ENCODE peak calls at places on chromosomes 12 and 14, in nine cellular contexts. M is activated T-helper 9 cell treated with anti-CD3 and anti-CD28 coated beads, Interleukin-2, amount 50 U/mL, for 16 hours; J is A172; A is AG08396; Q is mesendoderm; R is activated T-helper 2 cell treated with anti-CD3 and anti-CD28 coated beads, Interferon-gamma antibody, Interleukin-2, Interleukin-4, amounts not matched to agents 10 μg/mL and 5 μg/mL and 100 μg/mL, durations not matched to agents 14 hours and 24 hours and 36 hours; F is ureter; N is fibroblast of pulmonary artery; Y is esophagus squamous epithelium. H is an unnamed sample.

GRCh38 chr12:130916251-130916911 is 37.3 kb upstream of the ADGRD1 start:
- DNase-seq in M (no peak), J (peak; percentile 17), A (peak; percentile 73), Q (peak; percentile 66), R (no peak), F (peak; percentile 72), N (peak; percentile 66), Y (no peak), H (no peak)

GRCh38 chr12:91913124-91913523 is 232.5 kb downstream of the BTG1 start:
- DNase-seq in M (no peak), J (no peak), A (no peak), Q (no peak), R (no peak), F (no peak), N (no peak), Y (no peak), H (no peak)

GRCh38 chr12:132638541-132639408 is 20.2 kb downstream of the P2RX2 start:
- DNase-seq in M (no peak), J (peak; percentile 27), A (peak; percentile 84), Q (peak; percentile 50), R (no peak), F (no peak), N (peak; percentile 69), Y (no peak), H (no peak)

GRCh38 chr12:20602671-20603402 is 92.3 kb upstream of the SLCO1C1 start:
- DNase-seq in M (no peak), J (peak; percentile 66), A (peak; percentile 3), Q (no peak), R (no peak), F (no peak), N (peak; percentile 62), Y (no peak), H (no peak)

GRCh38 chr14:94104731-94105130 is 5.8 kb upstream of the IFI27 start:
- DNase-seq in M (no peak), J (no peak), A (no peak), Q (no peak), R (no peak), F (no peak), N (no peak), Y (no peak), H (no peak)

GRCh38 chr14:100004392-100004791 is 60.8 kb upstream of the EVL start:
- DNase-seq in M (no peak), J (peak; percentile 4), A (no peak), Q (peak; percentile 67), R (no peak), F (no peak), N (no peak), Y (no peak), H (no peak)

GRCh38 chr14:67636361-67636919 is 16.7 kb downstream of the ARG2 start:
- DNase-seq in M (no peak), J (no peak), A (no peak), Q (no peak), R (no peak), F (no peak), N (no peak), Y (no peak), H (no peak)

GRCh38 chr12:115000038-115000437 is 316.1 kb upstream of the TBX3 start:
- DNase-seq in M (no peak), J (peak; percentile 95), A (no peak), Q (peak; percentile 72), R (no peak), F (no peak), N (peak; percentile 75), Y (no peak), H (no peak)

GRCh38 chr12:131424270-131424669 is 286.6 kb upstream of the SFSWAP start:
- DNase-seq in M (no peak), J (no peak), A (no peak), Q (no peak), R (no peak), F (no peak), N (no peak), Y (no peak), H (no peak)

GRCh38 chr12:127430401-127430800 is 836.6 kb upstream of the TMEM132C start:
- DNase-seq in M (no peak), J (no peak), A (no peak), Q (no peak), R (no peak), F (no peak), N (no peak), Y (no peak), H (no peak)

GRCh38 chr14:70555890-70556289 is 21.1 kb upstream of the ADAM20 start:
- DNase-seq in M (no peak), J (no peak), A (peak; percentile 39), Q (no peak), R (no peak), F (no peak), N (peak; percentile 41), Y (no peak), H (no peak)

GRCh38 chr12:12582895-12583303 is 20.2 kb upstream of the DUSP16 start:
- DNase-seq in M (peak; percentile 7), J (no peak), A (no peak), Q (no peak), R (peak; percentile 19), F (peak; percentile 68), N (peak; percentile 49), Y (no peak), H (peak; percentile 8)

GRCh38 chr14:100419856-100420255 is 96.7 kb downstream of the SLC25A47 start:
- DNase-seq in M (no peak), J (no peak), A (no peak), Q (peak; percentile 56), R (no peak), F (no peak), N (no peak), Y (no peak), H (no peak)

GRCh38 chr12:93552427-93552826 is 20.0 kb upstream of the SOCS2 start:
- DNase-seq in M (no peak), J (no peak), A (no peak), Q (no peak), R (no peak), F (no peak), N (no peak), Y (no peak), H (no peak)

GRCh38 chr12:2845280-2845679 is 10.4 kb upstream of the NRIP2 start:
- DNase-seq in M (no peak), J (no peak), A (peak; percentile 56), Q (peak; percentile 67), R (no peak), F (no peak), N (peak; percentile 84), Y (no peak), H (no peak)

GRCh38 chr12:41013921-41014642 is 174.0 kb upstream of the PDZRN4 start:
- DNase-seq in M (no peak), J (peak; percentile 52), A (no peak), Q (no peak), R (no peak), F (no peak), N (peak; percentile 1), Y (no peak), H (no peak)

GRCh38 chr14:76701436-76701835 is 59.8 kb upstream of the VASH1 start:
- DNase-seq in M (no peak), J (no peak), A (no peak), Q (no peak), R (no peak), F (no peak), N (no peak), Y (no peak), H (no peak)

GRCh38 chr14:37816135-37816534 is 220.7 kb downstream of the TTC6 start:
- DNase-seq in M (no peak), J (no peak), A (no peak), Q (peak; percentile 3), R (no peak), F (no peak), N (no peak), Y (no peak), H (no peak)

GRCh38 chr12:85076688-85077430 is 40.7 kb downstream of the LRRIQ1 start:
- DNase-seq in M (no peak), J (peak; percentile 82), A (peak; percentile 34), Q (peak; percentile 84), R (no peak), F (no peak), N (peak; percentile 91), Y (no peak), H (no peak)

GRCh38 chr12:94149781-94150482 is 1.6 kb downstream of the PLXNC1 start:
- DNase-seq in M (peak; percentile 6), J (no peak), A (no peak), Q (peak; percentile 72), R (no peak), F (no peak), N (peak; percentile 44), Y (no peak), H (no peak)

GRCh38 chr14:64746298-64747250 is 42.4 kb downstream of the PLEKHG3 start:
- DNase-seq in M (no peak), J (no peak), A (peak; percentile 36), Q (no peak), R (no peak), F (peak; percentile 72), N (no peak), Y (no peak), H (no peak)

GRCh38 chr12:53867216-53868012 is 71.2 kb upstream of the HOXC13 start:
- DNase-seq in M (no peak), J (peak; percentile 77), A (peak; percentile 36), Q (peak; percentile 96), R (no peak), F (no peak), N (no peak), Y (no peak), H (no peak)

GRCh38 chr12:48977290-48978281 is 536 bp upstream of the WNT1 start:
- DNase-seq in M (peak; percentile 81), J (no peak), A (peak; percentile 83), Q (no peak), R (peak; percentile 61), F (no peak), N (peak; percentile 48), Y (no peak), H (peak; percentile 78)

GRCh38 chr12:79982371-79983062 is 47.6 kb upstream of the PPP1R12A start:
- DNase-seq in M (no peak), J (no peak), A (no peak), Q (no peak), R (no peak), F (no peak), N (no peak), Y (no peak), H (no peak)

GRCh38 chr12:38523920-38524319 is 207.3 kb downstream of the ALG10B start:
- DNase-seq in M (no peak), J (no peak), A (no peak), Q (no peak), R (no peak), F (no peak), N (no peak), Y (no peak), H (no peak)

GRCh38 chr14:45810152-45810872 is 557.3 kb upstream of the MIS18BP1 start:
- DNase-seq in M (no peak), J (no peak), A (no peak), Q (peak; percentile 40), R (no peak), F (peak; percentile 49), N (no peak), Y (no peak), H (no peak)

GRCh38 chr12:55850893-55851292 is 8.2 kb upstream of the MMP19 start:
- DNase-seq in M (no peak), J (no peak), A (no peak), Q (peak; percentile 64), R (no peak), F (no peak), N (peak; percentile 55), Y (no peak), H (no peak)

GRCh38 chr12:111193977-111194702 is 174.8 kb downstream of the PHETA1 start:
- DNase-seq in M (no peak), J (no peak), A (no peak), Q (no peak), R (no peak), F (no peak), N (no peak), Y (no peak), H (no peak)

H was measured in activated CD4-positive, alpha-beta T cell treated with anti-CD3 and anti-CD28 coated beads, Interleukin-2, amount 50 U/mL, for 4 hours.